ENCODE peak calls at places on chromosomes 11 and 22, in seven cellular contexts. V is AG04450; J is mammary epithelial cell; O is pancreas; R is colonic mucosa; B is effector memory CD4-positive, alpha-beta T cell; Q is tibial nerve. U is an unnamed sample.

GRCh38 chr11:112961146-112961668 is at the start of gene NCAM1:
- DNase-seq in Q (peak; percentile 12), V (no peak), J (peak; percentile 61), O (peak; percentile 36), R (peak; percentile 59), B (no peak), U (no peak)

GRCh38 chr11:125167292-125167953 is 2.9 kb downstream of the PKNOX2 start:
- DNase-seq in J (no peak), V (no peak), R (no peak), O (peak; percentile 40), Q (no peak), B (no peak), U (no peak)

GRCh38 chr11:73866586-73866996 is 10.1 kb downstream of the COA4 start:
- DNase-seq in O (no peak), V (peak; percentile 62), B (no peak), J (peak; percentile 79), Q (no peak), R (no peak), U (no peak)

GRCh38 chr11:19389787-19390303 is 149.1 kb upstream of the E2F8 start:
- DNase-seq in B (no peak), J (no peak), O (no peak), R (no peak), Q (peak; percentile 73), V (no peak), U (no peak)

GRCh38 chr11:128616158-128616557 is 28.8 kb upstream of the ETS1 start:
- DNase-seq in V (no peak), R (no peak), O (no peak), J (no peak), B (no peak), Q (no peak), U (no peak)

GRCh38 chr11:72798361-72798760 is 4.5 kb upstream of the STARD10 start:
- DNase-seq in J (no peak), B (no peak), V (no peak), O (no peak), R (no peak), Q (no peak), U (no peak)

GRCh38 chr11:113373306-113373705 is 14.3 kb upstream of the ANKK1 start:
- DNase-seq in J (peak; percentile 79), O (no peak), V (no peak), B (no peak), Q (no peak), R (no peak), U (no peak)

GRCh38 chr11:12084191-12084717 is 26.1 kb upstream of the MICAL2 start:
- DNase-seq in B (no peak), Q (no peak), J (no peak), V (no peak), R (no peak), O (no peak), U (no peak)

GRCh38 chr11:95375881-95376280 is 144.9 kb upstream of the SESN3 start:
- DNase-seq in R (no peak), B (no peak), O (no peak), V (peak; percentile 8), Q (no peak), J (peak; percentile 61), U (no peak)

GRCh38 chr11:62796281-62796680 is 4.5 kb upstream of the TMEM223 start:
- DNase-seq in Q (no peak), R (no peak), V (no peak), B (no peak), J (no peak), O (no peak), U (no peak)

GRCh38 chr11:125154380-125155099 is 10.0 kb upstream of the PKNOX2 start:
- DNase-seq in J (no peak), Q (no peak), B (no peak), O (no peak), R (no peak), V (no peak), U (no peak)

GRCh38 chr22:43388420-43388851 is 23.4 kb upstream of the MPPED1 start:
- DNase-seq in R (peak; percentile 69), V (no peak), O (peak; percentile 52), Q (peak; percentile 78), B (peak; percentile 28), J (peak; percentile 36), U (peak; percentile 50)

GRCh38 chr11:22930816-22931594 is 70.7 kb upstream of the CCDC179 start:
- DNase-seq in B (no peak), Q (no peak), O (no peak), R (no peak), V (no peak), J (no peak), U (no peak)

GRCh38 chr22:50711446-50712340 is 26.3 kb upstream of the ACR start:
- DNase-seq in J (no peak), R (no peak), V (no peak), Q (no peak), O (no peak), B (no peak), U (no peak)

GRCh38 chr11:75333807-75334140 is 17.7 kb downstream of the ARRB1 start:
- DNase-seq in J (no peak), V (no peak), B (no peak), O (no peak), R (no peak), Q (no peak), U (no peak)

GRCh38 chr11:33701302-33701701 is 676 bp upstream of the C11orf91 start:
- DNase-seq in J (peak; percentile 91), B (no peak), V (no peak), O (no peak), R (no peak), Q (no peak), U (no peak)

GRCh38 chr11:8959546-8960166 is 4.6 kb downstream of the TMEM9B start:
- DNase-seq in V (peak; percentile 68), R (peak; percentile 58), J (peak; percentile 68), B (no peak), Q (peak; percentile 59), O (peak; percentile 30), U (peak; percentile 10)

GRCh38 chr11:11513438-11513837 is 108.4 kb downstream of the GALNT18 start:
- DNase-seq in B (no peak), V (no peak), R (peak; percentile 21), Q (no peak), O (no peak), J (peak; percentile 20), U (no peak)

GRCh38 chr11:75301131-75301530 is 50.3 kb downstream of the ARRB1 start:
- DNase-seq in V (no peak), Q (no peak), B (no peak), O (no peak), R (peak; percentile 59), J (no peak), U (no peak)

GRCh38 chr11:65444314-65445051 is 21.9 kb downstream of the NEAT1 start:
- DNase-seq in O (no peak), B (no peak), R (no peak), Q (no peak), V (no peak), J (peak; percentile 36), U (no peak)

GRCh38 chr11:72446929-72447753 is 12.8 kb upstream of the CLPB start:
- DNase-seq in J (peak; percentile 61), B (no peak), O (no peak), Q (peak; percentile 69), V (peak; percentile 24), R (no peak), U (peak; percentile 35)

GRCh38 chr22:35752172-35752832 is 34.6 kb downstream of the APOL5 start:
- DNase-seq in V (no peak), B (no peak), O (no peak), R (no peak), Q (no peak), J (no peak), U (no peak)

DNA sequence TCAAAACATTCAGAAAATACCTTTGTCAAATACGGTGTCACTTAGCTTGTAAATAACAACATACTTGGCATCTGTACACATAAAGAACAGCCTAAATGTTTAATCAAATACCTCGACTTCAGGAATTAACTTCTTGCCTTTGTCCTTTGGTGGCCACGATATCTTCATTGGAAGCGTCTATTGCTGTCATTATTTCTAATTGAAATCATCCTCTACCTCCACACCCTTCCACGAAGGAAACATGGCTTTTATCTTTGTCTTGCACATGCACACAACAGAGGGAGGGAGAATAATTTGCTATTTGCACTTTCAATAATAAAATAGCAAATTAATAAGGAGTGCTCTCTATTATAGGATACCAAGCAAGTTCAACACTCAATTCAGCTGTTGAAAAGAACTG is 25.8 kb upstream of the SOX6 start:
- DNase-seq in Q (no peak), R (no peak), J (no peak), O (no peak), B (no peak), V (no peak), U (no peak)
- H3K27ac ChIP-seq in Q (no peak overlapping the region), R (no peak overlapping the region), J (no peak overlapping the region), O (no peak overlapping the region), B (no peak overlapping the region), V (no peak overlapping the region), U (no peak overlapping the region)

GRCh38 chr22:38506118-38506962 is at the start of gene DDX17:
- DNase-seq in V (peak; percentile 88), O (peak; percentile 94), J (peak; percentile 92), R (peak; percentile 95), B (peak; percentile 92), Q (peak; percentile 96), U (peak; percentile 96)
- H3K27ac ChIP-seq in V (peak within 1 kb of the TSS; percentile 100), O (peak within 1 kb of the TSS; percentile 99), J (peak within 1 kb of the TSS; percentile 98), R (peak within 1 kb of the TSS; percentile 100), B (peak within 1 kb of the TSS; percentile 99), Q (peak within 1 kb of the TSS; percentile 100), U (peak within 1 kb of the TSS; percentile 100)

GRCh38 chr22:37334859-37335818 is 52.8 kb downstream of the CYTH4 start:
- DNase-seq in V (no peak), Q (no peak), R (no peak), O (no peak), B (no peak), J (no peak), U (no peak)
- H3K27ac ChIP-seq in V (no peak overlapping the region), Q (no peak overlapping the region), R (no peak overlapping the region), O (no peak overlapping the region), B (no peak overlapping the region), J (no peak overlapping the region), U (no peak overlapping the region)

GRCh38 chr11:47254381-47254780 is 3.4 kb upstream of the NR1H3 start:
- DNase-seq in J (no peak), Q (peak; percentile 50), B (no peak), V (no peak), R (no peak), O (peak; percentile 39), U (no peak)
- H3K27ac ChIP-seq in J (no peak overlapping the region), Q (peak overlapping the region; percentile 76), B (no peak overlapping the region), V (peak overlapping the region; percentile 80), R (peak overlapping the region; percentile 59), O (no peak overlapping the region), U (no peak overlapping the region)

DNA sequence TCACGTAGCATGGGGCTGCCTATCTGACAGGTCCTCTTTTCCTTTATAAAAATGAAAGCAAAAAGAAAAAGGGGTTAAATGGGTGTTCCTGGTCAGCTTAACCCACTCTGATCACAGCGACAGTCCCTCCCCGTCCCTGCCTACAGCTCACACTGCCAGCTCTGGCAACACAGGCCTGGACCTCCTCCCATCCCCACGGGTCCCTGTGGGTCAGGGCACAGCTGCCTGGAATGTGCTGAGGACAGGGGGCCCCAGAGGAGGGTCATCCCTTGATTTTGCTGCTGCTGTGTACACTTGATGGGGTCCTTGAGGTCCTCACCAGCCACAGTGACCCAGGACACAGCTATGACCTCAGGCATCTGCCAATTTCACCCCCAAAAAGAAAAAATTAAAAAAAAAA is 29.6 kb upstream of the CYP2D6 start:
- DNase-seq in R (no peak), V (no peak), B (no peak), J (no peak), O (no peak), Q (no peak), U (no peak)
- H3K27ac ChIP-seq in R (no peak overlapping the region), V (no peak overlapping the region), B (no peak overlapping the region), J (no peak overlapping the region), O (no peak overlapping the region), Q (no peak overlapping the region), U (no peak overlapping the region)